ENCODE peak calls at places on chromosomes 11 and 22, in nine cellular contexts. R is kidney, K is mucosa of descending colon, L is tibial artery, S is right atrium auricular region, D is HFF-Myc, O is AG04449, Q is fibroblast of pulmonary artery, J is esophagus squamous epithelium. E is an unnamed sample.

GRCh38 chr11:121414141-121414918 is 37.8 kb upstream of the SORL1 start:
- DNase-seq in O (no peak), L (no peak), S (no peak), R (no peak), Q (no peak), D (no peak), J (no peak), K (no peak), E (no peak)

GRCh38 chr22:17536269-17536668 is 27.0 kb upstream of the SLC25A18 start:
- DNase-seq in L (no peak), K (no peak), D (no peak), Q (peak), R (no peak), S (no peak), O (no peak), J (no peak), E (no peak)

GRCh38 chr11:128521697-128522062 is 65.7 kb downstream of the ETS1 start:
- DNase-seq in O (no peak), K (no peak), S (no peak), L (no peak), D (no peak), Q (no peak), R (peak), J (no peak), E (peak)

GRCh38 chr11:58926695-58927094 is 12.6 kb upstream of the GLYATL1 start:
- DNase-seq in S (no peak), D (no peak), Q (peak), R (no peak), J (no peak), K (no peak), L (no peak), O (peak), E (no peak)

GRCh38 chr11:78646564-78647185 is 72.0 kb upstream of the NARS2 start:
- DNase-seq in O (no peak), R (no peak), L (no peak), Q (peak), D (no peak), S (peak), K (peak), J (no peak), E (peak)

GRCh38 chr11:12765428-12765827 is 91.2 kb downstream of the TEAD1 start:
- DNase-seq in R (no peak), D (no peak), K (peak), J (no peak), L (no peak), O (no peak), Q (peak), S (no peak), E (no peak)

GRCh38 chr11:12680246-12680939 is 6.2 kb downstream of the TEAD1 start:
- DNase-seq in K (peak), J (peak), D (peak), S (peak), L (peak), O (peak), R (peak), Q (peak), E (peak)

GRCh38 chr11:2331404-2331803 is 29.6 kb downstream of the TSPAN32 start:
- DNase-seq in R (no peak), K (no peak), S (no peak), J (no peak), L (no peak), Q (no peak), O (no peak), D (no peak), E (no peak)

GRCh38 chr11:119993732-119994131 is 144.2 kb downstream of the TRIM29 start:
- DNase-seq in J (no peak), R (no peak), L (no peak), O (no peak), K (peak), Q (no peak), D (no peak), S (no peak), E (peak)

GRCh38 chr11:119727523-119728081 is 1.4 kb downstream of the NECTIN1 start:
- DNase-seq in R (no peak), S (no peak), K (peak), D (no peak), L (no peak), J (no peak), Q (no peak), O (no peak), E (no peak)

GRCh38 chr22:48905206-48905975 is 922.3 kb downstream of the BRD1 start:
- DNase-seq in Q (no peak), L (no peak), R (no peak), J (no peak), D (no peak), S (no peak), O (no peak), K (no peak), E (no peak)

GRCh38 chr11:123072279-123072678 is 10.3 kb upstream of the HSPA8 start:
- DNase-seq in J (no peak), D (no peak), K (peak), S (peak), Q (no peak), R (no peak), O (no peak), L (no peak), E (no peak)

GRCh38 chr11:12235945-12236743 is 125.8 kb downstream of the MICAL2 start:
- DNase-seq in S (peak), R (no peak), L (peak), J (no peak), D (peak), K (peak), O (no peak), Q (peak), E (no peak)

GRCh38 chr22:48054596-48054995 is 1292.1 kb downstream of the TBC1D22A start:
- DNase-seq in L (no peak), D (no peak), Q (no peak), R (no peak), J (no peak), S (no peak), O (no peak), K (no peak), E (no peak)

GRCh38 chr11:131924446-131925240 is 554.2 kb downstream of the NTM start:
- DNase-seq in O (no peak), L (no peak), Q (peak), S (no peak), R (no peak), J (no peak), K (no peak), D (peak), E (no peak)

GRCh38 chr11:57641011-57641410 is 8.7 kb downstream of the YPEL4 start:
- DNase-seq in S (no peak), J (no peak), O (no peak), L (no peak), D (no peak), R (no peak), Q (peak), K (no peak), E (no peak)

DNA sequence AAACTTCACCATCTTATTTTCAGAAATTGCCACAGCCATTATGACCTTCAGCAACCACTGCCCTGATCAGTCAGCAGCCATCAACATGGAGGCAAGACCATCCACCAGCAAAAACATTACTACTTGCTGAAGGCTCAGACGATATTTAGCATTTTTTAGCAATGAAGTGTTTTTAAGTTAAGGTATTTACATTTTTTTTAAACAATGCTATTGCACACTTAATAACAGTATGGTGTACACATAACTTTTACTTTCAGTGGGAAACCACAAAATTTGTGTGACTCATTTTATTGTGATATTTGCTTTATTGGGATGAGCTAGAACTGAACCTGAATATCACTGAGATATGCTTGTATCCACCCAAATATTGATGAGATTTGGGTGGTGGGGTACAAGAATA is 110.9 kb downstream of the TSPAN18 start:
- DNase-seq in Q (no peak), J (no peak), O (no peak), S (no peak), L (no peak), R (no peak), D (no peak), K (no peak), E (no peak)
- TF ChIP-seq CTCF in Q (no peak), J (no peak), O (no peak), S (no peak), L (no peak), R (no peak), D (no peak), K (no peak), E (no peak)

DNA sequence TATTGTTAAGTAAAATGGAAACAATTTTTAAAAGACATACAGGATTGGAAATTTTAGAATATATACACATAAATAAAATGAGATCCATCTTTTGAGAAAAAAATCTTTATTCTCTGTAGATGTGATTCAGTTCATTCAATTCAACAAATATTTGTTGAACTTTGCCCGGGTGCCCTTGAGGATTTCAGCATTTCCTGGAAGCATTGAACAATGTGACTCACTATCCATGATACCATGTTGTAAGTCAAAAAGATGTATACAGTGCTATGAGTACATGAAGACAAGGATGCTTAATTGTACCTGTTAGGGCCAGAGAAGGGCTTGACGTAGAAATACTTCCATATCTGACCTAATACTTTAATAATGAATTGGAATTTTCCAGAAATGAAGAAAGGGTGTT is 353.7 kb downstream of the METTL15 start:
- DNase-seq in R (no peak), L (no peak), J (no peak), S (no peak), O (no peak), K (peak), D (no peak), Q (peak), E (no peak)
- H3K4me3 ChIP-seq in R (no peak), L (no peak), J (no peak), S (no peak), O (no peak), K (no peak), D (no peak), Q (no peak), E (no peak)

GRCh38 chr22:45476814-45477213 is 25.9 kb upstream of the FBLN1 start:
- DNase-seq in K (no peak), Q (no peak), R (no peak), O (no peak), D (no peak), J (no peak), S (no peak), L (no peak), E (no peak)
- TF ChIP-seq CTCF in K (no peak), Q (no peak), R (no peak), O (no peak), D (no peak), J (no peak), S (no peak), L (no peak), E (no peak)

DNA sequence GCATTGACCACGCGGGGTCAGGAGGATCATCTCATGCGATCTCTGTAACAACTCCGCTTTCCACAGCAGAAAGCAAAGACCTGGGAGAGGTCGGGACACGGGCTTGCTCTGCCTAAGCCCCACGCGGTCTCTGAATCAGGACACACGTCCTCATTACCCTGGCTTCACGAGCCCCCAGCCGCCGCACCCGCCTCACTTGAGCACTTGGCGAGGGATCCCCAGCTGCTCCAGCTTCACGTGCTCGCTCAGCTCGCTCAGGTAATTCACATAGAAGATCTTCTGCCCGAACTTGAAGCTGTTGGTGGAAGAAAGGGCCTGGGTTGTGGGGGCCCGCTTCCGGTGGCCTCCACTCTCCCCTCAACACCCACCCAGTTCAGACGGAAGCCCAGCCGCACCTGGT is 19.6 kb downstream of the ARHGAP1 start:
- DNase-seq in D (no peak), J (no peak), K (no peak), S (no peak), R (peak), L (no peak), O (no peak), Q (no peak), E (no peak)
- H3K4me3 ChIP-seq in D (no peak), J (no peak), K (no peak), S (no peak), R (no peak), L (no peak), O (no peak), Q (no peak), E (no peak)

GRCh38 chr11:118570787-118571186 is 1.4 kb upstream of the ARCN1 start:
- DNase-seq in D (no peak), R (no peak), J (no peak), O (no peak), K (no peak), S (no peak), L (no peak), Q (no peak), E (no peak)

GRCh38 chr11:118572075-118572913 is at the start of gene ARCN1:
- DNase-seq in L (peak), O (no peak), Q (peak), J (peak), K (peak), S (peak), D (peak), R (peak), E (peak)

GRCh38 chr11:118569670-118570069 is 2.5 kb upstream of the ARCN1 start:
- DNase-seq in R (no peak), S (no peak), D (no peak), L (no peak), J (no peak), K (no peak), Q (no peak), O (no peak), E (no peak)

GRCh38 chr11:118574636-118575035 is 2.4 kb downstream of the ARCN1 start:
- DNase-seq in S (no peak), D (no peak), J (no peak), Q (no peak), R (no peak), L (no peak), O (no peak), K (no peak), E (no peak)

GRCh38 chr11:118572914-118573550 is 823 bp downstream of the ARCN1 start:
- DNase-seq in D (no peak), O (no peak), S (no peak), K (peak), J (no peak), L (no peak), Q (peak), R (no peak), E (no peak)
- TF ChIP-seq CTCF in D (no peak), O (no peak), S (no peak), K (no peak), J (no peak), L (no peak), Q (no peak), R (no peak), E (no peak)

GRCh38 chr11:114109206-114110090 is 49.9 kb downstream of the ZBTB16 start:
- DNase-seq in Q (no peak), D (no peak), R (no peak), S (no peak), K (no peak), O (no peak), L (no peak), J (no peak), E (peak)
- H3K4me3 ChIP-seq in Q (no peak), D (no peak), R (no peak), S (no peak), K (no peak), O (no peak), L (no peak), J (no peak), E (no peak)

GRCh38 chr11:62545437-62546243 is 966 bp downstream of the AHNAK start:
- DNase-seq in J (no peak), S (peak), Q (peak), K (peak), D (peak), L (peak), R (peak), O (peak), E (peak)
- TF ChIP-seq CTCF in J (peak), S (peak), Q (peak), K (no peak), D (no peak), L (no peak), R (no peak), O (peak), E (peak)